ENCODE peak calls at places on chromosomes 6 and 20, in six cellular contexts. G is NCI-H1092 treated with DMSO at 0.1 percent for 48 hours; A is SHP77 treated with DMSO at 0.1 percent for 48 hours; V is NCI-H1105 treated with DMSO at 0.1 percent for 48 hours; L is stimulated activated CD8-positive, alpha-beta memory T cell treated with anti-CD3 and anti-CD28 coated beads, Interleukin-15, amount 100 ng/mL, for 24 hours; U is MM.1S. Z is an unnamed sample.

GRCh38 chr6:155333414-155333813 is 19.1 kb upstream of the TFB1M start:
- DNase-seq in G (no peak), A (no peak), V (no peak), L (no peak), U (no peak), Z (no peak)

GRCh38 chr20:50395258-50395729 is 114.9 kb upstream of the PTPN1 start:
- DNase-seq in G (no peak), A (no peak), V (no peak), L (no peak), U (no peak), Z (peak)

GRCh38 chr6:52507557-52508260 is 69.2 kb downstream of the TRAM2 start:
- DNase-seq in G (no peak), A (no peak), V (no peak), L (no peak), U (no peak), Z (peak)

GRCh38 chr6:89830385-89830809 is 717 bp downstream of the CASP8AP2 start:
- DNase-seq in G (peak), A (no peak), V (no peak), L (no peak), U (no peak), Z (no peak)

GRCh38 chr6:139285590-139285989 is 6.2 kb downstream of the TXLNB start:
- DNase-seq in G (no peak), A (no peak), V (no peak), L (no peak), U (no peak), Z (no peak)

GRCh38 chr6:115004204-115004603 is 661.4 kb upstream of the HS3ST5 start:
- DNase-seq in G (no peak), A (no peak), V (no peak), L (no peak), U (no peak), Z (no peak)

GRCh38 chr6:55913213-55914195 is 38.1 kb upstream of the BMP5 start:
- DNase-seq in G (no peak), A (no peak), V (no peak), L (no peak), U (no peak), Z (no peak)

GRCh38 chr6:21665436-21666199 is 72.1 kb downstream of the SOX4 start:
- DNase-seq in G (no peak), A (no peak), V (no peak), L (no peak), U (no peak), Z (no peak)

GRCh38 chr6:162442675-162443074 is 284.9 kb downstream of the PRKN start:
- DNase-seq in G (peak), A (peak), V (no peak), L (no peak), U (no peak), Z (no peak)

GRCh38 chr6:162785632-162786242 is 58.0 kb downstream of the PACRG start:
- DNase-seq in G (no peak), A (no peak), V (no peak), L (no peak), U (no peak), Z (no peak)

GRCh38 chr6:52063584-52064400 is 23.6 kb downstream of the PKHD1 start:
- DNase-seq in G (no peak), A (no peak), V (peak), L (peak), U (peak), Z (peak)

GRCh38 chr6:38509713-38510112 is 130.0 kb downstream of the BTBD9 start:
- DNase-seq in G (no peak), A (no peak), V (no peak), L (no peak), U (no peak), Z (peak)

GRCh38 chr20:12815369-12815768 is 193.4 kb upstream of the SPTLC3 start:
- DNase-seq in G (no peak), A (no peak), V (no peak), L (no peak), U (peak), Z (no peak)

GRCh38 chr6:84575264-84575663 is 189.1 kb downstream of the TBX18 start:
- DNase-seq in G (no peak), A (no peak), V (no peak), L (no peak), U (peak), Z (no peak)

GRCh38 chr6:83601119-83601518 is 88.8 kb downstream of the PRSS35 start:
- DNase-seq in G (no peak), A (no peak), V (no peak), L (no peak), U (no peak), Z (no peak)

GRCh38 chr6:98142839-98143238 is 691.5 kb upstream of the POU3F2 start:
- DNase-seq in G (no peak), A (no peak), V (no peak), L (no peak), U (no peak), Z (no peak)

GRCh38 chr20:47691632-47692031 is 93.6 kb downstream of the SULF2 start:
- DNase-seq in G (no peak), A (no peak), V (no peak), L (no peak), U (no peak), Z (peak)

GRCh38 chr6:25883536-25883935 is 9.5 kb upstream of the SLC17A3 start:
- DNase-seq in G (no peak), A (no peak), V (no peak), L (no peak), U (no peak), Z (no peak)

GRCh38 chr6:25641940-25642666 is 9.9 kb upstream of the SCGN start:
- DNase-seq in G (no peak), A (no peak), V (no peak), L (no peak), U (no peak), Z (no peak)

GRCh38 chr20:11045412-11046175 is 371.8 kb upstream of the JAG1 start:
- DNase-seq in G (no peak), A (no peak), V (no peak), L (no peak), U (no peak), Z (no peak)

GRCh38 chr20:61819484-61819846 is 246.2 kb downstream of the TAF4 start:
- DNase-seq in G (no peak), A (no peak), V (no peak), L (no peak), U (no peak), Z (no peak)

GRCh38 chr6:125924169-125924568 is 32.4 kb upstream of the HINT3 start:
- DNase-seq in G (no peak), A (no peak), V (no peak), L (no peak), U (no peak), Z (peak)

GRCh38 chr20:19943021-19943659 is 74.0 kb upstream of the NAA20 start:
- DNase-seq in G (no peak), A (no peak), V (no peak), L (no peak), U (no peak), Z (no peak)

GRCh38 chr6:26550250-26550993 is 12.3 kb downstream of the HMGN4 start:
- DNase-seq in G (peak), A (no peak), V (no peak), L (no peak), U (no peak), Z (peak)

GRCh38 chr20:60212695-60213094 is 254.5 kb downstream of the CDH26 start:
- DNase-seq in G (no peak), A (no peak), V (no peak), L (no peak), U (no peak), Z (no peak)

GRCh38 chr6:158854214-158855101 is 35.3 kb upstream of the EZR start:
- DNase-seq in G (no peak), A (no peak), V (no peak), L (no peak), U (no peak), Z (peak)

GRCh38 chr20:61833807-61834610 is 231.7 kb downstream of the TAF4 start:
- DNase-seq in G (no peak), A (no peak), V (no peak), L (no peak), U (no peak), Z (no peak)

GRCh38 chr6:56571605-56572004 is 71.1 kb downstream of the DST start:
- DNase-seq in G (no peak), A (no peak), V (no peak), L (no peak), U (no peak), Z (no peak)

GRCh38 chr6:130922922-130923321 is 95.7 kb downstream of the SMLR1 start:
- DNase-seq in G (no peak), A (no peak), V (no peak), L (no peak), U (no peak), Z (no peak)